ENCODE peak calls at places on chromosomes 16 and 17, in five cellular contexts. A is esophagus muscularis mucosa, P is caudate nucleus, O is OCI-LY7, L is HCT116. C is an unnamed sample.

GRCh38 chr16:85313541-85314208 is 201.4 kb upstream of the CIBAR2 start:
- DNase-seq in A (no peak), P (no peak), O (peak), L (no peak), C (no peak)

GRCh38 chr17:44759916-44760243 is 1.1 kb downstream of the ADAM11 start:
- DNase-seq in A (no peak), P (no peak), O (no peak), L (no peak), C (no peak)

GRCh38 chr16:85675528-85675927 is 13.2 kb downstream of the GINS2 start:
- DNase-seq in A (no peak), P (no peak), O (peak), L (no peak), C (no peak)

GRCh38 chr16:14309906-14310305 is 238.8 kb downstream of the MRTFB start:
- DNase-seq in A (no peak), P (no peak), O (no peak), L (no peak), C (no peak)

GRCh38 chr16:15415411-15416070 is 18.8 kb upstream of the BMERB1 start:
- DNase-seq in A (no peak), P (no peak), O (no peak), L (no peak), C (no peak)

GRCh38 chr17:74042744-74043486 is 160.6 kb upstream of the RPL38 start:
- DNase-seq in A (no peak), P (peak), O (no peak), L (peak), C (peak)

GRCh38 chr16:264440-264951 is 11.2 kb downstream of the RGS11 start:
- DNase-seq in A (no peak), P (no peak), O (no peak), L (no peak), C (no peak)

GRCh38 chr16:1494711-1495110 is 1.6 kb downstream of the TELO2 start:
- DNase-seq in A (no peak), P (no peak), O (no peak), L (no peak), C (no peak)

GRCh38 chr16:78742501-78743283 is 643.2 kb downstream of the WWOX start:
- DNase-seq in A (no peak), P (no peak), O (peak), L (no peak), C (peak)

GRCh38 chr17:2954898-2955445 is 108.4 kb downstream of the OR1D5 start:
- DNase-seq in A (no peak), P (no peak), O (peak), L (peak), C (no peak)

GRCh38 chr16:77212736-77213541 is 13.7 kb downstream of the SYCE1L start:
- DNase-seq in A (no peak), P (peak), O (peak), L (no peak), C (no peak)

GRCh38 chr16:89473791-89474414 is 16.5 kb downstream of the ANKRD11 start:
- DNase-seq in A (no peak), P (no peak), O (no peak), L (no peak), C (no peak)

DNA sequence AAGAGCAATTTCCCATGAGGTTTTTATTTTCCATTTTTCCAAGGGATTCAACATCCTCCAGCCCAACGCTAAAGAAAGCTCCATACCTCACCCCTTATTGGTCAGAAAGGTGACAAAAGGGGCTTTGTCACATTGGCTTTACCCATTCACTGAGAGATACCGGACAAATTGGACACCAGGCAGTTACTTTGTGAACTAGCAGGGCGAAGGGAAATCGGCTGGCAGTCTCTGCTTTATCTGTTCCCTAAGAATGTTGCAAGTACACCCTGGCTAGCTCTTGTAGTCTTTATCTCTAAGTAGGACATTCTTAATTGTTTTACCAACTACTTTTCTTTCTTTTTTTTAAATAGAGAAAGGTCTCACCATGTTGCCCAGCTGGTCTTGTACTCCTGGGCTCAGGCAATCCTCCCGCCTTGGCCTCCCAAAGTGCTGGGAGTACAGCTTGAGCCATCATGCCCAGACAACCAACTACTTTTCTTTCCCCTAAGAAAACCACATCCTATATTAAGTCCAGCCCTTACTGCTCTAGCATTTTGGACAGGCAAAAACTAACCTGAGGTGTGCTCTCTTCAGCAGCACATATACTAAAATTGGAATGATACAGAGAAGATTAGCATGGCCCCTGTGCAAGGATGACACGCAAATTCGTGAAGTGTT is 16.8 kb downstream of the PRPSAP1 start:
- DNase-seq in A (no peak), P (no peak), O (no peak), L (no peak), C (no peak)
- H3K27ac ChIP-seq in A (no peak), P (no peak), O (no peak), L (no peak), C (no peak)

GRCh38 chr17:443109-443508 is 90.5 kb upstream of the RPH3AL start:
- DNase-seq in A (no peak), P (no peak), O (no peak), L (no peak), C (no peak)

GRCh38 chr17:437545-437944 is 84.9 kb upstream of the RPH3AL start:
- DNase-seq in A (no peak), P (no peak), O (no peak), L (no peak), C (no peak)

GRCh38 chr17:441155-441950 is 88.7 kb upstream of the RPH3AL start:
- DNase-seq in A (no peak), P (no peak), O (no peak), L (no peak), C (no peak)

GRCh38 chr17:436571-436970 is 84.0 kb upstream of the RPH3AL start:
- DNase-seq in A (no peak), P (no peak), O (no peak), L (no peak), C (no peak)

DNA sequence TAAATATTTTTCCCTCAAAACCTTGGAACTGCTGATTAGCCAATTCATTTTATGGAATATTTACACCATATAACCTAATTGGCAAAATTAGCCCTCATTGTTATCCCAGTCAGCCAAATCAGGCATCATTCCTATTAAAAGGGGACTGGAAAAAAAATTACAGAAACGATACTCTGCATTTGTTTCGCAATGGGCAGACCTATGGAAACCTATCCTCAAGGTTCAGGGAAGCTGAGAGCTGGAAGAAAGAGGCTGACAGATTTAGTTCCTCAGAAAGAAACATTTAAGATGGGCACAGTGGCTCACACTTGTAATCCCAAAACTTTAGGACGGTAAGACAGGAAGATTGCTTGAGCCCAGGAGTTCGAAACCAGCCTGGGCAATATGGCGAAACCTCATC is 85.6 kb upstream of the RPH3AL start:
- DNase-seq in A (no peak), P (no peak), O (no peak), L (no peak), C (no peak)
- H3K27ac ChIP-seq in A (no peak), P (no peak), O (no peak), L (no peak), C (no peak)

DNA sequence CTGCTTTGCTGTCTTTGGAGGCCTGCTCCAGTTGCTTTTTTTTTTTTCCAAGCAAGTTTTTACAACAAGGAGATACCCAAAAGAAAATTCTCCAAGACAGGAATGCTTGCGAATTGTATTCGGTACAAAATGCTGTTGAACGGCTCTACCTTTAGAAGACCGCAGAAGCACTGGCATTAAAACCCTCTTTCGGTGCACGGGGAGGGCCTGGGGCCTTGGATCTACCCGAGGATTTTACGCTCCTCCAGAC is 1.3 kb upstream of the HELZ start:
- DNase-seq in A (no peak), P (no peak), O (no peak), L (no peak), C (no peak)
- H3K27ac ChIP-seq in A (peak), P (no peak), O (no peak), L (peak), C (no peak)

DNA sequence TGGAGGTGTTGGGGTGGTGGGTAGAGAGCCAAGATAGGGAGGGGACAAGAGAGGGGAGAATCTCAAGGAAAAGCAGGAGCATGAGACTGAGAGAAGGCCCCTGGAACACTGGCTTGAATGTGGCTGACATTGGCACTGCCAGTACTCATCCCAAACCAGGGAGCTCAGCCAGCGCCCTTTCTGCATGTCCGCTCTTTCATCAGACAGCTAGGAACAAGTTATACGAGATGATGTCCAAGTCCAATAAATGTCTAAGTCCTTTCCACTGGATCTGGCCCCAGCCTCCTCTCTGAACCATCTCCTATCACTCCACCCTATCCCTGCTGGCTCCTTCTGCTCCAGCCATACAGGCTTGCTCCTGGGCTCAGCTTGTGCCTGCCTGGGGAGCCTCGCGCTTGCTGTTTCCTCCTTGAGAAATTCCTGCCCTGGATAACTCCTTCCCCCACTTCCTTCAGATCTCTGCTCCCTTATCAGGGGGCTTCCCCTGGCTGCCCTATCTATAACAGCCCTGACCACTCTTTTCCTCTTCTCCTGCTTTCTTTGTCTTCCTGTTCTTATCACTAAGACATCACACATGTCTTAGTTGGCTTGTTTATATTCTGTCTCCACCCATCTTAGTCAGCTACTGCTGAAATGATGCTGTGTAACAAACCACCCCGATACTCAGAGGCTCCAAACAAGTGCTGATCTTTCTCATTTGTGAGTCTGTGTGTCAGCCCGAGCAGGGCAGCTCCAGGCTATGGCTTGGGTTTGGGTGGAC is 37.1 kb upstream of the MEOX1 start:
- DNase-seq in A (no peak), P (no peak), O (no peak), L (no peak), C (no peak)
- H3K27ac ChIP-seq in A (no peak), P (no peak), O (no peak), L (no peak), C (no peak)

DNA sequence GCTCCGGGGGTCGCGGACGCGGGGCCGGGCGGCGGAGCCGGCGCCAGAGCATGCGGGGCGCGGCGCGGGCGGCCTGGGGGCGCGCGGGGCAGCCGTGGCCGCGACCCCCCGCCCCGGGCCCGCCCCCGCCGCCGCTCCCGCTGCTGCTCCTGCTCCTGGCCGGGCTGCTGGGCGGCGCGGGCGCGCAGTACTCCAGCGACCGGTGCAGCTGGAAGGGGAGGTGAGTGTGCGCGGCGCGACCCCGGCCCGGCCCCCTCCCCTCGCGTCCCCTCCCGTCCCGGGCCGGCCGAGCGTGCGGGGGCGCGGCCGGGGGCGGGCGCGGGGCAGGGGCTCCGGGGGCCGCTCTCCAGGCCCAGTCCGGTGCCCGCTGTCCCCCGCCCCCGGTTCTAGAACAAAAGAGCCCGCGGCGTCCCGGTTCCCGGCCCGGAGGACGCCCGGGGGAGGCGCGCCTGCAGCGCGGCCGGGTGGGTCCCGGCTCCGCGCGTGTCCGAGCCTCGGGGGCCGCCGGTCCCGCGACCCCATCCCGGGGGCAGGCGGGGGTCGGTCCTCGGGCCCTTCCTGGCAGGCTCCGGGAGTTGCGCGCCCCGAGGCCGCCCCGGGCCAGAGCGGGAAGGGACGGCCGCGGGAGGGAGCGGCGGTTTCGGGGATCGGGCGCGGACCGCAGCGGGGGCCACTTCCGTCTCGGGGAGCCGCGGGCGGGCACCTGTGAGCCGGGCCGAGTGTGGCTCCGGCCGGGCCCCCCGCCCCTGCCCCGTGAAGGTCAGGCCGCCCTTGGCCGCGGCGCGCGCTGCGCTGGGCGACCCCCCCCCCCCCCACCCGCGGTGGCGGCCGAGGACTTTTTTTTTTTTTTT is 582 bp downstream of the METRNL start:
- DNase-seq in A (no peak), P (no peak), O (peak), L (no peak), C (no peak)
- H3K27ac ChIP-seq in A (peak), P (no peak), O (no peak), L (peak), C (no peak)

GRCh38 chr16:67926181-67926742 is 5.4 kb downstream of the CTRL start:
- DNase-seq in A (no peak), P (no peak), O (no peak), L (no peak), C (peak)

GRCh38 chr16:67930191-67930590 is 1.5 kb downstream of the CTRL start:
- DNase-seq in A (no peak), P (no peak), O (no peak), L (no peak), C (no peak)

GRCh38 chr16:67928561-67929364 is 2.9 kb downstream of the CTRL start:
- DNase-seq in A (no peak), P (peak), O (peak), L (peak), C (peak)

GRCh38 chr16:67927131-67927941 is 4.3 kb downstream of the CTRL start:
- DNase-seq in A (no peak), P (peak), O (no peak), L (no peak), C (no peak)

DNA sequence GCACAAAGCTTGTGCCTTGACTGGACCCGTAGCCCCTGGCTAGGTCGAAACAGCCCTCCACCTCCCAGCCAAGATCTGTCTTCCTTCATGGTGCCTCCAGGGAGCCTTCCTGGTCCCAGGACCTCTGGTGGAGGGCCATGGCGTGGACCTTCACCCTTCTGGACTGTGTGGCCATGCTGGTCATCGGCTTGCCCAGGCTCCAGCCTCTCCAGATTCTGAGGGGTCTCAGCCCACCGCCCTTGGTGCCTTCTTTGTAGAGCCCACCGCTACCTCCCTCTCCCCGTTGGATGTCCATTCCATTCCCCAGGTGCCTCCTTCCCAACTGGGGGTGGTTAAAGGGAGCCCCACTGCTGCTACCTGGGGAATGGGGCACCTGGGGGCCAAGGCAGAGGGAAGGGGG is 3.5 kb downstream of the CTRL start:
- DNase-seq in A (no peak), P (no peak), O (no peak), L (no peak), C (no peak)
- H3K27ac ChIP-seq in A (no peak), P (peak), O (no peak), L (no peak), C (peak)

GRCh38 chr17:61397086-61397842 is 2.4 kb upstream of the TBX2 start:
- DNase-seq in A (no peak), P (no peak), O (no peak), L (no peak), C (no peak)

GRCh38 chr17:61394630-61395408 is 4.8 kb upstream of the TBX2 start:
- DNase-seq in A (no peak), P (no peak), O (no peak), L (no peak), C (no peak)

GRCh38 chr17:61396586-61397085 is 3.0 kb upstream of the TBX2 start:
- DNase-seq in A (no peak), P (no peak), O (no peak), L (no peak), C (no peak)

GRCh38 chr17:61395409-61395982 is 4.1 kb upstream of the TBX2 start:
- DNase-seq in A (no peak), P (no peak), O (no peak), L (no peak), C (no peak)

DNA sequence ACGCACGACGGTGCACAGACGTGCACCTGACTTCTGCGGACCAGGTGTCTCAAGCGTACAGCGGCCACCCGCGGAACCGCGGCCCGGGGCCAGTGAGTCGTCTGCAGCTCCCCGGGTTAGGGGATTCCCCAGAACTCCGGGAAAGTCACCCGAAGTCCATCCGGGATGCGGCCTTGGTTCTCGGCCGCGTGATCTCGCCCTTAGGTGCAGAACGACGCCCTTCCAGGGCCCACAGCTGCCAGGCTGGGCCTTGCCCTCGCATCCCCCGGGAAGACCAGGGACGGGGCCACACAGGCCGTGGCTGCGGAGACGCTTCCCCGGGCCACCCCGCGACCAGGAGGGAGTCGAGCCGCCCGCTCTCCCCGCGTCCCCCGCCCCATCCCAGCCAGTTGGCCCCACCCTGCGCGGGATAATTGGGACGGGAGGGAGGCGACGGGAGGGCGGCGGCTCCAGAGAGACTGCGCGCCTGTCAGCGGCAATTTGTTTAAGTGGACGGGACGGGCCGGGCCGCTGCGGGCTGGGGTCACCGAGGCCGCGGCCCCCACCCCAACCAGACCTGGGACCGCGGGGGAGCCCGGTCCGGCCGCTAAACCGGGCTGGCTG is 3.6 kb upstream of the TBX2 start:
- DNase-seq in A (no peak), P (no peak), O (no peak), L (no peak), C (no peak)
- H3K27ac ChIP-seq in A (peak), P (peak), O (no peak), L (no peak), C (no peak)

GRCh38 chr17:17561408-17562144 is 29.9 kb downstream of the PEMT start:
- DNase-seq in A (no peak), P (no peak), O (no peak), L (no peak), C (peak)
- H3K27ac ChIP-seq in A (no peak), P (no peak), O (no peak), L (no peak), C (no peak)

DNA sequence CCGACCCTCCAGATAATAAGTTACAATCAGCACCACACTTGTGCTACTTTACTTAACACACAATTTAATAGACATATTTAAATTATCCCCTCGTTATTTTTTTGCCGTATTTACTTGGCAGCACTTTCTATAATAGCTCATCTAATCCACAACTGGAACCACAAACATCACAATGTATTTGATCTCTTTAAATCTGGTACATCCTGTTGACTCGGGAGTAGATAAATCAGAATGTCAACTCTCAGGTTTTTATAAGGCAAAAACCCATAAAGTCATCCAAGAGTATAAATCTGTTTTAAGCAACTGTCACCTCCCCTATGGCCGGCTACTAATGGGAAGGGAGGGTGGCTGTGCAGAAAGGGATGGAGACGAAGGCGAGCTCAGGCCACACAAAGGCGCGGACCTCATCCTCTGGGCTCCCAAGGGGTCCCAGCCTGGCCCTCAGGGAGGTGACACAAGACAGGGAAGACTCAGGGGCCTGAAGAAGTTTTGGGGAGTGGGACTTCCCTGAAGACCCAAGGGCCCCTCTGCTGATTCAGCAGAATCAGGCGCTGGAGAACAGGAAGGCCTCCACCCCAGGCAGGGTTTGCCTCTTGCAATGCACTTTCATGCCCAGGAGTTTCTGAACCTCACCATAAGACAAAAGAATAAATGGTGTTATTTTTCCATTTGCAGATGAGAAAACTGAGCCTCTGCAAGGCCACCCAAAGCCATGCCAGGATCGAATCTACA is 122.5 kb downstream of the ZNF423 start:
- DNase-seq in A (no peak), P (no peak), O (no peak), L (no peak), C (no peak)
- H3K27ac ChIP-seq in A (no peak), P (no peak), O (no peak), L (no peak), C (no peak)